ENCODE peak calls at places on chromosomes 11 and 22, in four cellular contexts. G is neuronal stem cell; K is stimulated activated naive CD8-positive, alpha-beta T cell treated with anti-CD3 and anti-CD28 coated beads, Interleukin-15, amount 100 ng/mL, for 72 hours; Y is foreskin fibroblast. T is an unnamed sample.

GRCh38 chr11:85088286-85088685 is 538.9 kb downstream of the DLG2 start:
- DNase-seq in G (no peak), K (no peak), Y (peak; percentile 30), T (no peak)

GRCh38 chr11:33063326-33063775 is 24.0 kb downstream of the TCP11L1 start:
- DNase-seq in G (no peak), K (peak; percentile 18), Y (peak; percentile 51), T (no peak)

GRCh38 chr22:19874307-19875060 is 19.8 kb upstream of the GNB1L start:
- DNase-seq in G (peak; percentile 64), K (no peak), Y (no peak), T (no peak)

GRCh38 chr11:44589301-44589700 is 23.8 kb downstream of the CD82 start:
- DNase-seq in G (no peak), K (no peak), Y (peak; percentile 84), T (no peak)

GRCh38 chr11:3879967-3880542 is 24.6 kb downstream of the STIM1 start:
- DNase-seq in G (no peak), K (no peak), Y (no peak), T (no peak)

GRCh38 chr11:67416416-67417335 is 1.2 kb downstream of the CARNS1 start:
- DNase-seq in G (no peak), K (peak; percentile 45), Y (peak; percentile 51), T (no peak)

GRCh38 chr22:41801147-41801819 is 804 bp downstream of the CCDC134 start:
- DNase-seq in G (no peak), K (peak; percentile 12), Y (no peak), T (no peak)

GRCh38 chr11:71787014-71787823 is 45.8 kb upstream of the DEFB108B start:
- DNase-seq in G (peak; percentile 98), K (peak; percentile 98), Y (peak; percentile 99), T (peak; percentile 100)

GRCh38 chr11:11290354-11290753 is 62.7 kb downstream of the CSNK2A3 start:
- DNase-seq in G (no peak), K (no peak), Y (no peak), T (no peak)

GRCh38 chr11:47020793-47021624 is 84.4 kb downstream of the CSTPP1 start:
- DNase-seq in G (peak; percentile 58), K (no peak), Y (no peak), T (no peak)

GRCh38 chr11:14288189-14288935 is 70.6 kb downstream of the RRAS2 start:
- DNase-seq in G (no peak), K (no peak), Y (peak; percentile 80), T (no peak)

GRCh38 chr22:50250555-50251471 is at the start of gene HDAC10:
- DNase-seq in G (peak; percentile 83), K (peak; percentile 81), Y (peak; percentile 94), T (peak; percentile 88)

GRCh38 chr11:108324587-108324986 is 101.7 kb downstream of the ATM start:
- DNase-seq in G (no peak), K (no peak), Y (peak; percentile 29), T (no peak)

GRCh38 chr22:37394341-37394740 is 32.9 kb downstream of the ELFN2 start:
- DNase-seq in G (no peak), K (no peak), Y (no peak), T (no peak)

GRCh38 chr11:85423331-85423730 is 203.8 kb downstream of the DLG2 start:
- DNase-seq in G (no peak), K (no peak), Y (no peak), T (no peak)

GRCh38 chr11:3106736-3107524 is 49.7 kb upstream of the CARS1 start:
- DNase-seq in G (no peak), K (no peak), Y (no peak), T (no peak)

GRCh38 chr11:71537537-71537936 is 288 bp upstream of the KRTAP5-8 start:
- DNase-seq in G (no peak), K (no peak), Y (no peak), T (no peak)

GRCh38 chr11:1501421-1502167 is 15.0 kb upstream of the MOB2 start:
- DNase-seq in G (no peak), K (no peak), Y (no peak), T (no peak)

GRCh38 chr22:37177221-37177620 is 10.8 kb downstream of the C1QTNF6 start:
- DNase-seq in G (no peak), K (no peak), Y (no peak), T (no peak)

GRCh38 chr11:100827934-100828661 is 141.0 kb downstream of the ARHGAP42 start:
- DNase-seq in G (no peak), K (no peak), Y (peak; percentile 16), T (no peak)

GRCh38 chr11:68714047-68714856 is 29.9 kb downstream of the GAL start:
- DNase-seq in G (no peak), K (no peak), Y (no peak), T (no peak)

GRCh38 chr22:41975299-41976069 is 6.2 kb downstream of the SEPTIN3 start:
- DNase-seq in G (no peak), K (no peak), Y (no peak), T (no peak)